ENCODE peak calls at places on chromosome 18, in seven cellular contexts. One of them, this sample, is unnamed.

GRCh38 chr18:39681061-39681460 is 2115.5 kb upstream of the CELF4 start:
- DNase-seq in fibroblast of lung: no peak
- DNase-seq in psoas muscle: no peak
- DNase-seq in fibroblast of pulmonary artery: no peak
- DNase-seq in lower leg skin: no peak
- DNase-seq in GM12865: no peak
- DNase-seq in upper lobe of right lung: no peak
- DNase-seq in this sample: no peak

GRCh38 chr18:37160038-37160745 is 331.3 kb downstream of the KIAA1328 start:
- DNase-seq in lower leg skin: no peak
- DNase-seq in upper lobe of right lung: no peak
- DNase-seq in psoas muscle: no peak
- DNase-seq in fibroblast of lung: no peak
- DNase-seq in GM12865: no peak
- DNase-seq in fibroblast of pulmonary artery: no peak
- DNase-seq in this sample: no peak

GRCh38 chr18:35526476-35527120 is 28.8 kb upstream of the INO80C start:
- DNase-seq in fibroblast of pulmonary artery: peak; percentile 63
- DNase-seq in upper lobe of right lung: peak; percentile 71
- DNase-seq in psoas muscle: no peak
- DNase-seq in lower leg skin: no peak
- DNase-seq in fibroblast of lung: no peak
- DNase-seq in GM12865: no peak
- DNase-seq in this sample: no peak

GRCh38 chr18:67608171-67608570 is 91.7 kb upstream of the DSEL start:
- DNase-seq in fibroblast of pulmonary artery: no peak
- DNase-seq in fibroblast of lung: no peak
- DNase-seq in lower leg skin: no peak
- DNase-seq in upper lobe of right lung: no peak
- DNase-seq in GM12865: no peak
- DNase-seq in psoas muscle: no peak
- DNase-seq in this sample: no peak

GRCh38 chr18:78698914-78699313 is 280.7 kb upstream of the SALL3 start:
- DNase-seq in psoas muscle: no peak
- DNase-seq in lower leg skin: peak; percentile 76
- DNase-seq in upper lobe of right lung: no peak
- DNase-seq in fibroblast of lung: no peak
- DNase-seq in fibroblast of pulmonary artery: no peak
- DNase-seq in GM12865: no peak
- DNase-seq in this sample: no peak

GRCh38 chr18:80147037-80147417 is 38.0 kb downstream of the ADNP2 start:
- DNase-seq in lower leg skin: no peak
- DNase-seq in psoas muscle: no peak
- DNase-seq in GM12865: peak; percentile 24
- DNase-seq in upper lobe of right lung: no peak
- DNase-seq in fibroblast of lung: no peak
- DNase-seq in fibroblast of pulmonary artery: peak; percentile 27
- DNase-seq in this sample: no peak

GRCh38 chr18:56285387-56286055 is 352.9 kb downstream of the TXNL1 start:
- DNase-seq in psoas muscle: no peak
- DNase-seq in upper lobe of right lung: no peak
- DNase-seq in fibroblast of lung: peak; percentile 70
- DNase-seq in fibroblast of pulmonary artery: no peak
- DNase-seq in lower leg skin: no peak
- DNase-seq in GM12865: no peak
- DNase-seq in this sample: no peak

GRCh38 chr18:22499421-22499820 is 81.7 kb upstream of the CTAGE1 start:
- DNase-seq in psoas muscle: no peak
- DNase-seq in fibroblast of pulmonary artery: no peak
- DNase-seq in fibroblast of lung: no peak
- DNase-seq in lower leg skin: no peak
- DNase-seq in upper lobe of right lung: no peak
- DNase-seq in GM12865: no peak
- DNase-seq in this sample: no peak

GRCh38 chr18:35248429-35248828 is 7.6 kb downstream of the ZNF397 start:
- DNase-seq in upper lobe of right lung: no peak
- DNase-seq in fibroblast of pulmonary artery: no peak
- DNase-seq in GM12865: no peak
- DNase-seq in lower leg skin: no peak
- DNase-seq in fibroblast of lung: no peak
- DNase-seq in psoas muscle: no peak
- DNase-seq in this sample: no peak

GRCh38 chr18:49972535-49972934 is 159.2 kb upstream of the ACAA2 start:
- DNase-seq in fibroblast of pulmonary artery: no peak
- DNase-seq in psoas muscle: no peak
- DNase-seq in GM12865: no peak
- DNase-seq in upper lobe of right lung: no peak
- DNase-seq in fibroblast of lung: no peak
- DNase-seq in lower leg skin: no peak
- DNase-seq in this sample: no peak

GRCh38 chr18:56873441-56874140 is 222.4 kb downstream of the WDR7 start:
- DNase-seq in upper lobe of right lung: no peak
- DNase-seq in psoas muscle: no peak
- DNase-seq in GM12865: no peak
- DNase-seq in fibroblast of pulmonary artery: peak; percentile 55
- DNase-seq in fibroblast of lung: peak; percentile 6
- DNase-seq in lower leg skin: no peak
- DNase-seq in this sample: no peak

GRCh38 chr18:75161629-75162028 is 47.3 kb downstream of the PTGR3 start:
- DNase-seq in GM12865: no peak
- DNase-seq in fibroblast of pulmonary artery: no peak
- DNase-seq in psoas muscle: peak; percentile 63
- DNase-seq in upper lobe of right lung: no peak
- DNase-seq in lower leg skin: no peak
- DNase-seq in fibroblast of lung: peak; percentile 20
- DNase-seq in this sample: no peak

GRCh38 chr18:64116806-64117205 is 32.1 kb downstream of the LINC00305 start:
- DNase-seq in GM12865: no peak
- DNase-seq in psoas muscle: no peak
- DNase-seq in lower leg skin: no peak
- DNase-seq in fibroblast of pulmonary artery: no peak
- DNase-seq in upper lobe of right lung: no peak
- DNase-seq in fibroblast of lung: no peak
- DNase-seq in this sample: no peak

GRCh38 chr18:50096766-50097435 is 98.0 kb downstream of the MYO5B start:
- DNase-seq in fibroblast of lung: no peak
- DNase-seq in psoas muscle: no peak
- DNase-seq in fibroblast of pulmonary artery: no peak
- DNase-seq in GM12865: no peak
- DNase-seq in lower leg skin: peak; percentile 75
- DNase-seq in upper lobe of right lung: no peak
- DNase-seq in this sample: no peak

GRCh38 chr18:74499633-74500032 is 3.5 kb downstream of the CNDP2 start:
- DNase-seq in lower leg skin: peak; percentile 88
- DNase-seq in upper lobe of right lung: peak; percentile 76
- DNase-seq in fibroblast of lung: peak; percentile 76
- DNase-seq in psoas muscle: peak; percentile 83
- DNase-seq in fibroblast of pulmonary artery: peak; percentile 69
- DNase-seq in GM12865: peak; percentile 86
- DNase-seq in this sample: peak; percentile 82

GRCh38 chr18:50240083-50240563 is 26.2 kb downstream of the CFAP53 start:
- DNase-seq in upper lobe of right lung: no peak
- DNase-seq in fibroblast of lung: peak; percentile 15
- DNase-seq in fibroblast of pulmonary artery: no peak
- DNase-seq in GM12865: no peak
- DNase-seq in lower leg skin: no peak
- DNase-seq in psoas muscle: no peak
- DNase-seq in this sample: no peak

GRCh38 chr18:21162786-21163185 is 51.2 kb upstream of the ROCK1 start:
- DNase-seq in GM12865: no peak
- DNase-seq in fibroblast of lung: no peak
- DNase-seq in fibroblast of pulmonary artery: no peak
- DNase-seq in upper lobe of right lung: no peak
- DNase-seq in lower leg skin: no peak
- DNase-seq in psoas muscle: no peak
- DNase-seq in this sample: no peak

GRCh38 chr18:44508474-44508873 is 172.2 kb upstream of the SETBP1 start:
- DNase-seq in upper lobe of right lung: no peak
- DNase-seq in fibroblast of lung: no peak
- DNase-seq in GM12865: no peak
- DNase-seq in fibroblast of pulmonary artery: no peak
- DNase-seq in lower leg skin: no peak
- DNase-seq in psoas muscle: no peak
- DNase-seq in this sample: no peak

GRCh38 chr18:61333746-61334490 is 688 bp downstream of the CDH20 start:
- DNase-seq in upper lobe of right lung: no peak
- DNase-seq in fibroblast of lung: peak; percentile 24
- DNase-seq in fibroblast of pulmonary artery: no peak
- DNase-seq in lower leg skin: no peak
- DNase-seq in GM12865: no peak
- DNase-seq in psoas muscle: no peak
- DNase-seq in this sample: no peak

GRCh38 chr18:28903366-28903765 is 726.4 kb upstream of the CDH2 start:
- DNase-seq in psoas muscle: no peak
- DNase-seq in GM12865: no peak
- DNase-seq in fibroblast of lung: peak; percentile 61
- DNase-seq in upper lobe of right lung: no peak
- DNase-seq in fibroblast of pulmonary artery: peak; percentile 24
- DNase-seq in lower leg skin: no peak
- DNase-seq in this sample: no peak

GRCh38 chr18:27704721-27705361 is 472.1 kb downstream of the CDH2 start:
- DNase-seq in lower leg skin: no peak
- DNase-seq in GM12865: no peak
- DNase-seq in fibroblast of lung: no peak
- DNase-seq in fibroblast of pulmonary artery: no peak
- DNase-seq in psoas muscle: no peak
- DNase-seq in upper lobe of right lung: no peak
- DNase-seq in this sample: no peak

GRCh38 chr18:22346968-22347611 is 70.6 kb downstream of the CTAGE1 start:
- DNase-seq in lower leg skin: no peak
- DNase-seq in psoas muscle: peak; percentile 60
- DNase-seq in fibroblast of pulmonary artery: peak; percentile 77
- DNase-seq in fibroblast of lung: peak; percentile 78
- DNase-seq in upper lobe of right lung: peak; percentile 84
- DNase-seq in GM12865: no peak
- DNase-seq in this sample: no peak

GRCh38 chr18:56575819-56576663 is 62.4 kb downstream of the TXNL1 start:
- DNase-seq in lower leg skin: no peak
- DNase-seq in upper lobe of right lung: no peak
- DNase-seq in GM12865: peak; percentile 51
- DNase-seq in psoas muscle: no peak
- DNase-seq in fibroblast of lung: peak; percentile 47
- DNase-seq in fibroblast of pulmonary artery: peak; percentile 82
- DNase-seq in this sample: no peak

GRCh38 chr18:26875040-26875654 is 9.6 kb upstream of the AQP4 start:
- DNase-seq in upper lobe of right lung: no peak
- DNase-seq in lower leg skin: no peak
- DNase-seq in GM12865: no peak
- DNase-seq in fibroblast of lung: no peak
- DNase-seq in psoas muscle: no peak
- DNase-seq in fibroblast of pulmonary artery: no peak
- DNase-seq in this sample: no peak

GRCh38 chr18:46386788-46387187 is 270.2 kb downstream of the LOXHD1 start:
- DNase-seq in fibroblast of pulmonary artery: no peak
- DNase-seq in lower leg skin: no peak
- DNase-seq in GM12865: no peak
- DNase-seq in psoas muscle: no peak
- DNase-seq in upper lobe of right lung: no peak
- DNase-seq in fibroblast of lung: peak; percentile 24
- DNase-seq in this sample: peak; percentile 67

GRCh38 chr18:37584952-37585695 is 19.5 kb upstream of the CELF4 start:
- DNase-seq in psoas muscle: no peak
- DNase-seq in fibroblast of pulmonary artery: no peak
- DNase-seq in fibroblast of lung: no peak
- DNase-seq in GM12865: no peak
- DNase-seq in upper lobe of right lung: no peak
- DNase-seq in lower leg skin: no peak
- DNase-seq in this sample: no peak

GRCh38 chr18:21452381-21452780 is 148.1 kb downstream of the ESCO1 start:
- DNase-seq in fibroblast of lung: peak; percentile 20
- DNase-seq in psoas muscle: no peak
- DNase-seq in upper lobe of right lung: no peak
- DNase-seq in GM12865: no peak
- DNase-seq in lower leg skin: no peak
- DNase-seq in fibroblast of pulmonary artery: no peak
- DNase-seq in this sample: no peak

GRCh38 chr18:24983566-24983965 is 368.4 kb downstream of the ZNF521 start:
- DNase-seq in GM12865: no peak
- DNase-seq in fibroblast of pulmonary artery: no peak
- DNase-seq in lower leg skin: no peak
- DNase-seq in psoas muscle: no peak
- DNase-seq in fibroblast of lung: no peak
- DNase-seq in upper lobe of right lung: no peak
- DNase-seq in this sample: no peak
- H3K4me3 ChIP-seq in GM12865: no peak overlapping the region
- H3K4me3 ChIP-seq in fibroblast of pulmonary artery: no peak overlapping the region
- H3K4me3 ChIP-seq in lower leg skin: no peak overlapping the region
- H3K4me3 ChIP-seq in psoas muscle: peak overlapping the region; percentile 24
- H3K4me3 ChIP-seq in fibroblast of lung: no peak overlapping the region
- H3K4me3 ChIP-seq in upper lobe of right lung: no peak overlapping the region
- H3K4me3 ChIP-seq in this sample: no peak overlapping the region

GRCh38 chr18:76480913-76481312 is 14.1 kb downstream of the ZNF516 start:
- DNase-seq in lower leg skin: no peak
- DNase-seq in psoas muscle: no peak
- DNase-seq in fibroblast of pulmonary artery: no peak
- DNase-seq in GM12865: no peak
- DNase-seq in fibroblast of lung: no peak
- DNase-seq in upper lobe of right lung: no peak
- DNase-seq in this sample: no peak
- TF ChIP-seq CTCF in lower leg skin: no peak
- TF ChIP-seq CTCF in psoas muscle: no peak
- TF ChIP-seq CTCF in fibroblast of pulmonary artery: peak; percentile 18
- TF ChIP-seq CTCF in GM12865: peak; percentile 23
- TF ChIP-seq CTCF in fibroblast of lung: peak; percentile 30
- TF ChIP-seq CTCF in upper lobe of right lung: no peak
- TF ChIP-seq CTCF in this sample: no peak

DNA sequence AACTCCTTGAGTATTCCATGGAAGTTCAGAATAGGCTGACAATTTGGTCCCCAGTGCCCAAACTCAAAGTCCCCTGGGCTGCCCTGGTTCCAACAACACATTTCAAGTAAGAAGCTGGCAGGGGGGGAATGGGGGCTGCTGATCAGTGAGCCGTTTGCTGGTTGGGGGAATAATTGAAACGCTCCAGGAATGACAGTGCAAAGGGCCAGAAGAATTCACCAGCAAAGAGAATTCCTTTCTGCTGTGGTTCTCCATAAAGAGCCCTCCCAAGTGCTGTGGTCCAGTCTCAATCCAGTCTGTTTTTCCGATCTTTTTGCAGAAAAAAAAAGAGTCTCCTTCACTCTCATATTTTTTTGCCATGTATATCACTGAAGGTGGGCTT is 95.1 kb upstream of the THOC1 start:
- DNase-seq in lower leg skin: no peak
- DNase-seq in upper lobe of right lung: no peak
- DNase-seq in fibroblast of lung: peak; percentile 76
- DNase-seq in fibroblast of pulmonary artery: no peak
- DNase-seq in GM12865: no peak
- DNase-seq in psoas muscle: no peak
- DNase-seq in this sample: no peak
- H3K4me3 ChIP-seq in lower leg skin: no peak overlapping the region
- H3K4me3 ChIP-seq in upper lobe of right lung: no peak overlapping the region
- H3K4me3 ChIP-seq in fibroblast of lung: no peak overlapping the region
- H3K4me3 ChIP-seq in fibroblast of pulmonary artery: no peak overlapping the region
- H3K4me3 ChIP-seq in GM12865: no peak overlapping the region
- H3K4me3 ChIP-seq in psoas muscle: no peak overlapping the region
- H3K4me3 ChIP-seq in this sample: no peak overlapping the region

DNA sequence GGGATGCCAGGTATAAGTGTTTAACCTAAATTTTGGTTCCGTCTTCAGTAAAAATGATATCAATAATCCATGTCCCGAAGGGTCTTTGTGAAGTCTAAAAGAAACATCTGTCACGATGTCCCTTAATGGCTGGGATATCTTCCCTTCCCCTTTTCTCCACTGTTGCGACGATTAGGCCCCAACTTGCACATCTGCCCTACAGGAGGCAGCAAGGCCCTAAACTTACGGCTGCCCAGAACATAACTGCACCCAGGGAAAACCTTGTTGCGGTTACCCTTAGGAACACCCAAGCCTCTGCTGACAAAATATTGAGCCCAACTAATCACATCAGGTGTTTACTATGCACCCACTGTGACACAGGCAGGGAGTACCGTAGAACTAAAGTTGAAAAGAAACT is 1.2 kb upstream of the SMAD2 start:
- DNase-seq in upper lobe of right lung: peak; percentile 65
- DNase-seq in fibroblast of lung: no peak
- DNase-seq in lower leg skin: no peak
- DNase-seq in GM12865: peak; percentile 54
- DNase-seq in psoas muscle: no peak
- DNase-seq in fibroblast of pulmonary artery: no peak
- DNase-seq in this sample: peak; percentile 17
- TF ChIP-seq CTCF in upper lobe of right lung: no peak
- TF ChIP-seq CTCF in fibroblast of lung: peak; percentile 14
- TF ChIP-seq CTCF in lower leg skin: no peak
- TF ChIP-seq CTCF in GM12865: peak; percentile 7
- TF ChIP-seq CTCF in psoas muscle: no peak
- TF ChIP-seq CTCF in fibroblast of pulmonary artery: no peak
- TF ChIP-seq CTCF in this sample: no peak

This sample was measured in prostate gland.